ENCODE peak calls at places on chromosomes 3 and 15, in four cellular contexts. X is GM13977, D is cardiac muscle cell, R is GM13976. Z is an unnamed sample.

GRCh38 chr3:10319804-10320203 is 1.1 kb downstream of the SEC13 start:
- DNase-seq in D (peak), X (no peak), R (no peak), Z (no peak)

GRCh38 chr3:120028271-120029047 is 65.8 kb downstream of the GSK3B start:
- DNase-seq in X (no peak), D (no peak), R (no peak), Z (no peak)

GRCh38 chr3:30162579-30162978 is 443.8 kb upstream of the TGFBR2 start:
- DNase-seq in X (no peak), D (peak), R (no peak), Z (no peak)

GRCh38 chr15:52143862-52144261 is 31.3 kb upstream of the BCL2L10 start:
- DNase-seq in D (peak), X (no peak), R (no peak), Z (no peak)

GRCh38 chr3:123082370-123083065 is 15.7 kb downstream of the PDIA5 start:
- DNase-seq in X (no peak), R (peak), D (no peak), Z (no peak)

GRCh38 chr3:52253314-52254260 is 8.0 kb downstream of the PPM1M start:
- DNase-seq in D (peak), X (peak), R (peak), Z (peak)

GRCh38 chr3:23129817-23130216 is 73.3 kb upstream of the UBE2E2 start:
- DNase-seq in D (peak), R (no peak), X (no peak), Z (no peak)

GRCh38 chr15:72199721-72200212 is 2.2 kb upstream of the GRAMD2A start:
- DNase-seq in R (peak), X (peak), D (peak), Z (peak)

GRCh38 chr3:122484985-122485384 is 29.8 kb downstream of the KPNA1 start:
- DNase-seq in R (no peak), X (no peak), D (peak), Z (no peak)

GRCh38 chr3:189172668-189173419 is 1.1 kb downstream of the TPRG1 start:
- DNase-seq in R (no peak), X (no peak), D (no peak), Z (peak)

GRCh38 chr3:66401578-66402382 is 99.0 kb downstream of the LRIG1 start:
- DNase-seq in X (no peak), R (no peak), D (no peak), Z (no peak)

GRCh38 chr3:100982710-100983109 is 10.5 kb downstream of the ABI3BP start:
- DNase-seq in X (no peak), R (no peak), D (peak), Z (no peak)

DNA sequence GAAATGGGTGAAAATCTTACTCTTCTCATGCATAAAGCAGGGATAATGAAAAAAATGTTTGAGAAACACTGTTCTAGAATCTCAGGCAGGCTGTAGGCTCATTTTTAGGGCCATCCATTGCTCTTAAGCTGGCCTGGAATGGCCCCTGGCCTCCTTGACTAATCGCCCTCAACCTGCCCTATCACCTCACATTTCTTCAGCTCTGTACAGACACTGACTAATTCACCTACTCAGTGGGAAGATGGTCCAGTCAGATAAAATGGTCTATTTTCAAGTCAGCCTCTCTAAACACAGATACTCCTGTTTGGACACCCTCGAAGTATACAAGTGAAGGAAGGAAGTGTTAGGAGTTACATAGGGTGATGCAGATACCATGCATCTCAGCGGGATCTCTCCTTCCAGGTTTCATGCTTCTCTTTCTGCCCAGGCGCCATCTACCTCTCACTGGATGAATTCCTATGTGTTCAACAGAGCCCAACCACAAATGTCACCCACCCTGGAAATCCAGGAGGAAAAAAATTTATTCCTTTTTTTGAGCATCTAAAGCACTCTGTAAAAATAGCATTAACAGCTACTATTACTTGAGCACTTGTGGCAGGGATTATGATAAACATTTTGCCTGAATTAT is 12.1 kb downstream of the FMN1 start:
- DNase-seq in D (no peak), X (no peak), R (no peak), Z (no peak)
- TF ChIP-seq CTCF in D (no peak), X (no peak), R (no peak), Z (no peak)

DNA sequence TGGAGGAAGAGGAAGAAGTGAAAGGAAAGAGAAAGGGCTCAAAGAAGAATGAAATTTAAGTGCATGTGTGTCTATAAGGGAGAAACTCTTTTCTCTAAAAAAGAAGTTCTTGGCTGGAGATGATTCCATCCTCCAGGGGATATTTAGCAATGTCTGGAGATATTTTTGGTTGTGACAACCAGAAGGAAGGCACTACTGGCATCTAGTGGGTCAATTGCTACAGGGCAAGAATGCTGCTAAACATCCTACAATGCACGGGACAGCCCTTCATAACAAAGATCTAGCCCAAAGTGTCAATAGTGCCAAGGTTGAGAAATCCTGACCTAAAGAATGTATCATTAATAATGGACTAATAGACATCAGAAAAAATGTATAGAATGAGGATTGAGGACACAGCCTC is 57.4 kb upstream of the ST3GAL6 start:
- DNase-seq in X (no peak), R (no peak), D (no peak), Z (no peak)
- TF ChIP-seq CTCF in X (no peak), R (no peak), D (peak), Z (no peak)

GRCh38 chr15:88242586-88242985 is 14.0 kb downstream of the NTRK3 start:
- DNase-seq in D (no peak), R (no peak), X (no peak), Z (no peak)

GRCh38 chr15:88241461-88241860 is 15.1 kb downstream of the NTRK3 start:
- DNase-seq in X (no peak), R (no peak), D (no peak), Z (no peak)

GRCh38 chr15:88243156-88243555 is 13.4 kb downstream of the NTRK3 start:
- DNase-seq in D (no peak), R (no peak), X (no peak), Z (no peak)

GRCh38 chr15:88238618-88239430 is 17.7 kb downstream of the NTRK3 start:
- DNase-seq in R (no peak), D (peak), X (no peak), Z (no peak)

DNA sequence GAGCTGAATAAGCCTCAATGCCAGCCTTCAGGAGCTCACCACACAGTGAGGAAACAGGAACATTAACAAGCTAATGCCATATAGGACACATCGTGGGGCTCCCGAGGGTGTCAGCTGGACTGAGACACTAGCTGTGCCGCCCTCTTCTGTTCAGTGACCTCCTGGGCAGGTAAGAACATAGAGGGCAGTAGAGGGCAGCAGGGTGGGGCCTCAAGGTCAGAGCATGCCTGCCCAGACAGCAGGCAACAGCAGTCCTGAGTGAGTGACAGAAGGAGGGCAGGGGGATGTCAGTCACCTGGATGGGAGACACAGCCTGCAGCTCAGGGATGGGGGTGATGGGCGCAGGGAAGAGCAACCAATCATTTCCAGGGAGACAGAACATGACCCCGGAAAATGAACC is 15.5 kb downstream of the NTRK3 start:
- DNase-seq in X (no peak), D (no peak), R (no peak), Z (no peak)
- TF ChIP-seq CTCF in X (no peak), D (no peak), R (no peak), Z (no peak)

GRCh38 chr15:40926659-40927496 is 2.3 kb upstream of the DLL4 start:
- DNase-seq in X (no peak), R (no peak), D (no peak), Z (no peak)

GRCh38 chr15:40928351-40928974 is 677 bp upstream of the DLL4 start:
- DNase-seq in D (no peak), R (no peak), X (no peak), Z (peak)

GRCh38 chr15:40928975-40929729 is at the start of gene DLL4:
- DNase-seq in X (peak), R (peak), D (peak), Z (peak)

GRCh38 chr15:40925863-40926658 is 3.1 kb upstream of the DLL4 start:
- DNase-seq in D (no peak), X (no peak), R (no peak), Z (peak)

GRCh38 chr15:40927497-40928346 is 1.4 kb upstream of the DLL4 start:
- DNase-seq in D (no peak), X (peak), R (no peak), Z (peak)
- TF ChIP-seq CTCF in D (no peak), X (no peak), R (no peak), Z (no peak)

GRCh38 chr3:196524527-196524926 is 9.4 kb upstream of the SMCO1 start:
- DNase-seq in X (no peak), R (no peak), D (no peak), Z (no peak)
- TF ChIP-seq CTCF in X (peak), R (no peak), D (peak), Z (no peak)

DNA sequence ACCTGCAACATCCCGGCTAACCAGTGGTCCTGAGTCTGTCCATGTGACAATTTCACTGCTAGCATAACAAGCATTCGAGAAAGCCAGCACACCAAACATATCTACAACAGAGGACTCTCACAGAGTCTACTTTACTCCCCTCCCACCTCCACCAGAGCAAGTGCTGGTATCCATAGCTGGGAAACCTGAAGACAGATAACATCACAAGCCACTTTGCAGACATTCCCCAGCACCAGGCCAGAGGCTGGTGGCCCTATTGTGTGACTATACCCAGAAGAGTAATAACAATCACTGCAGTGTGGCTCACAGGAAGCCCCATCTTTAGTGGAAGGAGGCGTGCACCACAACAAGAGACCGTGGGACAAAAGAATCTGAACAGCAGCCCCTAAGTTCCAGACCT is 255.5 kb upstream of the SLITRK3 start:
- DNase-seq in R (no peak), X (no peak), D (no peak), Z (no peak)
- TF ChIP-seq CTCF in R (no peak), X (no peak), D (no peak), Z (no peak)

GRCh38 chr3:140500473-140500872 is 177.4 kb upstream of the TRIM42 start:
- DNase-seq in X (no peak), D (no peak), R (no peak), Z (no peak)

GRCh38 chr3:140497331-140497730 is 180.5 kb upstream of the TRIM42 start:
- DNase-seq in D (no peak), X (no peak), R (no peak), Z (no peak)

GRCh38 chr3:140501770-140502364 is 176.0 kb upstream of the TRIM42 start:
- DNase-seq in R (no peak), X (no peak), D (no peak), Z (no peak)

GRCh38 chr3:140501054-140501769 is 176.7 kb upstream of the TRIM42 start:
- DNase-seq in R (no peak), X (no peak), D (no peak), Z (no peak)

GRCh38 chr3:140499114-140499757 is 178.6 kb upstream of the TRIM42 start:
- DNase-seq in X (no peak), R (no peak), D (peak), Z (no peak)
- TF ChIP-seq CTCF in X (peak), R (no peak), D (peak), Z (no peak)

DNA sequence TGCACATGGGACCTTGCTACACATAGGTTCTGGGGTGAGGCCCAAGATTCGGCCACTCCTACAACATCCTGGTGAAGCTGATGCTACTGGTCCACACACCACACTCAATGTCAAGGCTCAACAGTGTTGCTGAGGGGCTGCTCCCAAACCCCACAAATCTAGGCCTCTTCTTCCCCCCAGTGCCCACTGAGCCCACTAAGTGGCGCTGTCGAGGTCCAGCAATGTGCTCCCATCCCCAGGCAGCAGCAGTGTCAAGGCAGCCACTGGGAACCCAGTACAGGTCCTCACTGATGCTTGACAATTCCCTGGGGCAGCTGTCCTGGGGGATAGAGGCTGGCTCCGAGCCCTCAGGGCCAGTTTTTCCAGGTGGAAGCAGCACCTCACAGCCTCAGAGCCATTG is 21.5 kb downstream of the SCN5A start:
- DNase-seq in X (peak), D (no peak), R (peak), Z (peak)
- TF ChIP-seq CTCF in X (peak), D (peak), R (peak), Z (peak)

GRCh38 chr15:68880382-68880781 is 49.9 kb upstream of the SPESP1 start:
- DNase-seq in D (no peak), X (no peak), R (no peak), Z (no peak)
- TF ChIP-seq CTCF in D (no peak), X (no peak), R (no peak), Z (no peak)